ENCODE peak calls at places on chromosomes 2 and 18, in seven cellular contexts. F, O, P, T, V, U and S are unnamed samples.

GRCh38 chr2:216107320-216107719 is 1.8 kb upstream of the XRCC5 start:
- DNase-seq in F (no peak), O (no peak), P (no peak), T (no peak), V (no peak), U (no peak), S (no peak)

GRCh38 chr2:30201990-30202389 is 29.3 kb upstream of the LBH start:
- DNase-seq in F (no peak), O (no peak), P (no peak), T (no peak), V (no peak), U (no peak), S (peak; percentile 22)

GRCh38 chr18:52277785-52278184 is 62.2 kb upstream of the DCC start:
- DNase-seq in F (no peak), O (no peak), P (no peak), T (no peak), V (no peak), U (no peak), S (no peak)

GRCh38 chr18:59748628-59749360 is 51.6 kb upstream of the CCBE1 start:
- DNase-seq in F (no peak), O (no peak), P (peak; percentile 33), T (no peak), V (no peak), U (peak; percentile 73), S (peak; percentile 93)

GRCh38 chr2:39311469-39311868 is 67.7 kb upstream of the CDKL4 start:
- DNase-seq in F (no peak), O (no peak), P (no peak), T (no peak), V (no peak), U (no peak), S (no peak)

GRCh38 chr2:28413152-28413895 is 20.7 kb downstream of the FOSL2 start:
- DNase-seq in F (peak; percentile 57), O (peak; percentile 72), P (no peak), T (no peak), V (no peak), U (peak; percentile 76), S (peak; percentile 49)

GRCh38 chr18:35890323-35890722 is 82.2 kb upstream of the RMP24 start:
- DNase-seq in F (no peak), O (no peak), P (no peak), T (no peak), V (no peak), U (no peak), S (no peak)

GRCh38 chr2:165054667-165055066 is 99.3 kb upstream of the SLC38A11 start:
- DNase-seq in F (no peak), O (no peak), P (no peak), T (no peak), V (no peak), U (peak; percentile 2), S (no peak)

GRCh38 chr2:43273477-43273876 is 47.1 kb upstream of the ZFP36L2 start:
- DNase-seq in F (no peak), O (no peak), P (peak; percentile 5), T (no peak), V (no peak), U (peak; percentile 89), S (peak; percentile 63)

GRCh38 chr2:60054571-60055340 is 498.7 kb downstream of the BCL11A start:
- DNase-seq in F (no peak), O (no peak), P (no peak), T (no peak), V (no peak), U (no peak), S (no peak)

GRCh38 chr2:48088994-48089393 is 182.7 kb upstream of the FBXO11 start:
- DNase-seq in F (no peak), O (no peak), P (no peak), T (no peak), V (no peak), U (no peak), S (no peak)

GRCh38 chr18:22494771-22495170 is 77.1 kb upstream of the CTAGE1 start:
- DNase-seq in F (no peak), O (no peak), P (no peak), T (no peak), V (no peak), U (peak; percentile 45), S (peak; percentile 64)

GRCh38 chr18:5879479-5879882 is 15.8 kb downstream of the TMEM200C start:
- DNase-seq in F (peak; percentile 26), O (no peak), P (no peak), T (no peak), V (no peak), U (peak; percentile 36), S (peak; percentile 65)

GRCh38 chr2:31138037-31138962 is at the start of gene GALNT14:
- DNase-seq in F (peak; percentile 78), O (peak; percentile 73), P (no peak), T (peak; percentile 56), V (peak; percentile 33), U (peak; percentile 54), S (peak; percentile 7)

GRCh38 chr2:197145471-197146056 is 165.0 kb downstream of the ANKRD44 start:
- DNase-seq in F (no peak), O (no peak), P (no peak), T (no peak), V (no peak), U (no peak), S (no peak)

GRCh38 chr2:51995293-51995692 is 963.4 kb upstream of the NRXN1 start:
- DNase-seq in F (no peak), O (no peak), P (no peak), T (no peak), V (no peak), U (peak; percentile 15), S (peak; percentile 89)

GRCh38 chr18:58862404-58862803 is 2.3 kb upstream of the ZNF532 start:
- DNase-seq in F (no peak), O (no peak), P (no peak), T (no peak), V (no peak), U (no peak), S (no peak)

GRCh38 chr18:11042247-11042646 is 107.1 kb downstream of the PIEZO2 start:
- DNase-seq in F (no peak), O (no peak), P (no peak), T (no peak), V (no peak), U (peak; percentile 93), S (peak; percentile 84)

GRCh38 chr2:232937278-232937906 is 67.3 kb downstream of the SNORC start:
- DNase-seq in F (no peak), O (no peak), P (no peak), T (no peak), V (no peak), U (peak; percentile 58), S (peak; percentile 55)

GRCh38 chr18:70188113-70188512 is 17.4 kb downstream of the RTTN start:
- DNase-seq in F (no peak), O (no peak), P (no peak), T (no peak), V (no peak), U (peak; percentile 18), S (peak; percentile 44)

GRCh38 chr18:23970161-23971153 is 44.1 kb upstream of the TTC39C start:
- DNase-seq in F (no peak), O (no peak), P (peak; percentile 91), T (no peak), V (no peak), U (no peak), S (no peak)

GRCh38 chr2:61419570-61419969 is 51.3 kb downstream of the USP34 start:
- DNase-seq in F (no peak), O (no peak), P (no peak), T (no peak), V (no peak), U (no peak), S (no peak)

GRCh38 chr2:121360566-121361300 is 75.7 kb upstream of the TFCP2L1 start:
- DNase-seq in F (no peak), O (no peak), P (no peak), T (no peak), V (no peak), U (peak; percentile 25), S (peak; percentile 93)

GRCh38 chr2:45293182-45293581 is 283.9 kb upstream of the SIX2 start:
- DNase-seq in F (no peak), O (no peak), P (no peak), T (no peak), V (no peak), U (no peak), S (peak; percentile 59)

GRCh38 chr2:75290600-75291140 is 91.3 kb upstream of the TACR1 start:
- DNase-seq in F (peak; percentile 44), O (no peak), P (no peak), T (no peak), V (no peak), U (peak; percentile 40), S (peak; percentile 45)

GRCh38 chr2:45649855-45650806 is 1.3 kb upstream of the PRKCE start:
- DNase-seq in F (peak; percentile 58), O (peak; percentile 61), P (peak; percentile 64), T (peak; percentile 52), V (no peak), U (peak; percentile 76), S (peak; percentile 33)

GRCh38 chr2:96859338-96859649 is 1.5 kb upstream of the ANKRD39 start:
- DNase-seq in F (no peak), O (no peak), P (no peak), T (no peak), V (no peak), U (peak; percentile 25), S (no peak)

DNA sequence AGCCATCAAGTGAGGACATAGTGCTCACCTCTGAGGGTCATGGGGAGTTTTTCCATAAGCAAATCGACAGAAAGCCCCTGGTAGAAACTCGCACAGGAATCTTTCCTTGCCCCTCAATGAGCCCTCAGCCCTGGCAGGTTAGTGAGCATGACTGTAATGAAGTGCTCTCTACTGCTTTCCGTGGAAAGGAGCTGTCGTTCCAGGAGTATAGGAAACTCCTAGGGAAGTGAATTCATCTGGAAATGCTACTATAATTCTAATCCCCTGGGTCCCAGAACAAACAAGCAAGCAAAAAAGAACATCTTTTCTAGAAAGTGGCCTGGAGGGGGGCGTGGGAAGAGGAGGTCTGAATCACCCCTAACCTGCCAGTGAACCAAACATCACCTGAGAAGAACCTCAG is 18.1 kb downstream of the BCL2L11 start:
- DNase-seq in F (no peak), O (no peak), P (no peak), T (no peak), V (no peak), U (no peak), S (no peak)
- H3K27ac ChIP-seq in F (no peak overlapping the region), O (no peak overlapping the region), P (no peak overlapping the region), T (no peak overlapping the region), V (no peak overlapping the region), U (no peak overlapping the region), S (no peak overlapping the region)

GRCh38 chr2:10303174-10303633 is 500 bp downstream of the HPCAL1 start:
- DNase-seq in F (no peak), O (no peak), P (no peak), T (no peak), V (no peak), U (peak; percentile 45), S (no peak)
- H3K18ac ChIP-seq in F (no peak overlapping the region), O (no peak overlapping the region), P (peak overlapping the region; percentile 57), T (peak overlapping the region; percentile 93), V (no peak overlapping the region), U (peak overlapping the region; percentile 85), S (peak overlapping the region; percentile 1)

DNA sequence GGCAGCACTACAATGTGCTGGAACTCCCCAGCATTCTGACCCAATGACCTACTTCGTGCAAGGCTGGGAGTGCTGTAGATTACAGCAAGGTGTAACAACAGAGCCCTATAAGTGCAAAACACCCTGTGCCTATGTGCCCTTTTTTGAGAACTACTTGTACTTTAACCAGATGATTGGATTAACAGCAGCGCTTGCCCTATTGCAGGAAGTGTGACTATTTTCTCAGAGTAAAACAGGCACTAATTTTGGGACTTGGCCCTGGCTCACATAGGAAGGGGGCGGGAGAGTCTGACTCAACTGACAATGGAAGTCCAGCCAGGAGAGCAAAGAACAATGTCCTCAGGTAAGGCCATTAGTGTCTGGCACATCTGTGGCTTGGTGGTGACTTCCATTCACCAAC is 35.6 kb upstream of the RNF125 start:
- DNase-seq in F (no peak), O (no peak), P (no peak), T (no peak), V (no peak), U (no peak), S (no peak)
- H3K27ac ChIP-seq in F (no peak overlapping the region), O (no peak overlapping the region), P (no peak overlapping the region), T (no peak overlapping the region), V (no peak overlapping the region), U (no peak overlapping the region), S (no peak overlapping the region)

GRCh38 chr2:64517511-64517884 is 6.6 kb upstream of the AFTPH start:
- DNase-seq in F (no peak), O (no peak), P (no peak), T (no peak), V (no peak), U (no peak), S (no peak)
- H3K18ac ChIP-seq in F (no peak overlapping the region), O (no peak overlapping the region), P (no peak overlapping the region), T (no peak overlapping the region), V (no peak overlapping the region), U (no peak overlapping the region), S (no peak overlapping the region)